ENCODE peak calls at places on chromosomes 4 and X, in four cellular contexts. F is K562, O is suprapubic skin, D is HepG2. I is an unnamed sample.

GRCh38 chr4:88659061-88659889 is 38.4 kb downstream of the NAP1L5 start:
- DNase-seq in F (peak), O (no peak), D (peak), I (peak)

GRCh38 chrX:38675856-38676255 is 114.5 kb downstream of the TSPAN7 start:
- DNase-seq in F (no peak), O (no peak), D (no peak), I (no peak)

GRCh38 chr4:41134581-41134980 is 79.8 kb downstream of the APBB2 start:
- DNase-seq in F (no peak), O (no peak), D (no peak), I (no peak)

GRCh38 chr4:185911556-185912064 is 99.6 kb upstream of the SORBS2 start:
- DNase-seq in F (no peak), O (no peak), D (no peak), I (no peak)

GRCh38 chrX:56314334-56314733 is 82.2 kb downstream of the KLF8 start:
- DNase-seq in F (no peak), O (no peak), D (no peak), I (no peak)

GRCh38 chrX:85859426-85859825 is 187.9 kb downstream of the CHM start:
- DNase-seq in F (no peak), O (no peak), D (no peak), I (no peak)

GRCh38 chr4:174394915-174395314 is 111.2 kb downstream of the CEP44 start:
- DNase-seq in F (no peak), O (no peak), D (no peak), I (no peak)

GRCh38 chr4:155684892-155685550 is 18.4 kb downstream of the GUCY1A1 start:
- DNase-seq in F (no peak), O (no peak), D (no peak), I (no peak)

GRCh38 chr4:13711233-13711775 is 83.8 kb upstream of the BOD1L1 start:
- DNase-seq in F (no peak), O (no peak), D (no peak), I (no peak)

GRCh38 chr4:65089666-65090065 is 580.6 kb downstream of the EPHA5 start:
- DNase-seq in F (no peak), O (no peak), D (no peak), I (no peak)

GRCh38 chr4:76850010-76850441 is 47.9 kb downstream of the SOWAHB start:
- DNase-seq in F (no peak), O (no peak), D (peak), I (no peak)

GRCh38 chr4:75673027-75673958 is at the start of gene G3BP2:
- DNase-seq in F (peak), O (peak), D (peak), I (peak)

GRCh38 chr4:75673959-75674328 is 733 bp upstream of the G3BP2 start:
- DNase-seq in F (no peak), O (no peak), D (no peak), I (no peak)

GRCh38 chr4:75671802-75672421 is 1.3 kb downstream of the G3BP2 start:
- DNase-seq in F (no peak), O (no peak), D (no peak), I (no peak)

GRCh38 chr4:75675004-75675531 is 1.9 kb upstream of the G3BP2 start:
- DNase-seq in F (no peak), O (no peak), D (no peak), I (no peak)

DNA sequence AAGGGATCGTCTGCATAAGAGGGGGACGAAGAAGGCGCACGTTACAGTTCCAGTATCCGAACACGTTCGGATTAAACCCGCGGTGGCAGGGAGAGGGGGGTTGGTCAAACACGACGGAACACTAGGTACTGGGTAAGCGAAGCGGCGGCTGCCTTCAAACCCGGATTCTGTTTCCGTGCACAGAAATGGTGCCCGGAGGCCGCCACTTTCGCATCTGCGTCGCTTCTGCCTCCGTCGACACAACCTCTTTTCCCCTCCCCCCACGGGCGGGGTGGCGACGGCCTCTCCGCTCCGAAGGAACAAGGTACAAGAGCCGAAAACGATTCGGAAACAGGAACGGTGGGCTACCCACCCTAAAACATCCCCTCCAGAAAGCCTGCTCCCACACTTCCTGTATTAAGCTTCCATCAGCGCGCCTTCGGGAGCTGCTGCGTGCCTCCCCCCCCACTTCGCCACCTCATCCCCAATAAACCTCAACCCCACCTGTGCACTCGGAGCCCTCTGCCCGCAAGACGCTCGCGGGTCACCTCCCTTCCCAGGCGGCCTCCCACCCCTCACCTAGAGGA is 667 bp downstream of the G3BP2 start:
- DNase-seq in F (peak), O (peak), D (peak), I (peak)
- TF ChIP-seq POLR2AphosphoS5 in F (no peak), O (no peak), D (no peak), I (peak)

GRCh38 chr4:37662861-37663390 is 23.2 kb downstream of the RELL1 start:
- DNase-seq in F (no peak), O (no peak), D (peak), I (no peak)
- TF ChIP-seq EP300 in F (no peak), O (no peak), D (peak), I (no peak)

GRCh38 chrX:17375631-17376380 is 806 bp downstream of the NHS start:
- DNase-seq in F (no peak), O (no peak), D (no peak), I (peak)
- H3K27ac ChIP-seq in F (no peak), O (peak), D (no peak), I (peak)

GRCh38 chr4:118742050-118742449 is 56.9 kb downstream of the METTL14 start:
- DNase-seq in F (no peak), O (no peak), D (no peak), I (no peak)

GRCh38 chr4:118743867-118744266 is 58.7 kb downstream of the METTL14 start:
- DNase-seq in F (no peak), O (no peak), D (no peak), I (no peak)

GRCh38 chr4:118749347-118749988 is 64.3 kb downstream of the METTL14 start:
- DNase-seq in F (no peak), O (no peak), D (no peak), I (no peak)

GRCh38 chr4:118745357-118745756 is 60.2 kb downstream of the METTL14 start:
- DNase-seq in F (no peak), O (no peak), D (no peak), I (no peak)

GRCh38 chr4:118746251-118746919 is 61.2 kb downstream of the METTL14 start:
- DNase-seq in F (no peak), O (no peak), D (no peak), I (no peak)
- TF ChIP-seq POLR2AphosphoS5 in F (no peak), O (no peak), D (no peak), I (peak)

DNA sequence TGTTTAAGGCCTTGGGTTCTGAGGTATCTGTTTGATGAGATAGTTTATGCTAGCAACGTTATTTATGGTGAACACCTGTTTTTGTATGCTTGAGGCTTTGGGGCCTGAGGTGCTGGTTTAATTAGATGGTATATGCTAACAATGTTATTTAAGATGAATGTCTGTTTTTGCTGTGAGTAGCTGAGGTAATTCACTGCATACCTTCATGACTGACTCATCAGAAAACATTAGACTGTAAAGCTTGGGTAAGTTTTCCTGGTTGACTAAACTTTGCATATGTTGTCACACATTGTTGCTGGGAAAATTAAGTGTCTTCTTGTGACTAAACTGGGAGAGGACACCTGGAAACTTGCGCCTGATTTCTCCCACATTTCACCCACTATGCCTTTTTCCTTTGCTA is 1026.6 kb downstream of the RAPGEF2 start:
- DNase-seq in F (no peak), O (no peak), D (no peak), I (no peak)
- TF ChIP-seq EP300 in F (no peak), O (no peak), D (no peak), I (no peak)

DNA sequence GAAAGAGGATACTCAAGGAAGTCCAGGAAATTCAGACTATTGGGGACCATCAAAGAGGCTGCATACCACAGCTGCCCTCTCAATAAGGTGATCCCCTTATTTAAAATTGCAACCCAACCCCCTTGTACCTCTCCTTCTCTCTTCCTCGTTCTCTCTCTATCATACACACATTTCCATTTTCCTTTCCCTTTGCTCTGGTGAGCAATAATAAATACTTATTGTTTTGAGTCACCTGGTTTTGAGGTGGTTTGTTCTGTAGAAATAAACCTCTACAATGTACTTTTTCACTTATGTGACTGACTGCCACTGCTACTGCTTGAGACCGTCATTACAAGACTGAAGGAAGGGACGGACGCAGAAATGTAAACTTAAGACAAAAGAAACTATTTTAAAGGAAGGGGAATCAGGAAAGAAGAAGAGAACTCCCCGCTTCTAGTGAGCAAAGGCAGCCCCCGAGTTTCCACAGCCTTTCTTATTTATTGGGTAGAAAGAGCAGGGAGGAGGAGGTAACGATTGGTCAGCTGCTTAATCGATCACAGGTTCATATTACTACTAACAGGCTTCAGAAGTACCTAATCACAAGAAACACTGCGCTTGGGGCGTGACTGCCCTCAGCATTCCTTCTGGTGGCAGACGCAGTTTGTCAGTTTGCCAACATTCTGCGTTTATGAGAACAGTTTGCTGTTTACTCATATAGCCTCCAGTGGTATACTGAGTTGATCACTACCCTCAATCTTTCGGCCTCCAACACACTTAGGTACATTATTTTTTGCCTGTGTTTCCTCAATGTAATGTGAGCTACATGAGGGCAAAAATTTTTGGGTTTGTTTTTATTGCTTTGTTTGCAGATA is 16.9 kb upstream of the TMEM165 start:
- DNase-seq in F (no peak), O (no peak), D (no peak), I (peak)
- H3K27ac ChIP-seq in F (no peak), O (no peak), D (no peak), I (no peak)

DNA sequence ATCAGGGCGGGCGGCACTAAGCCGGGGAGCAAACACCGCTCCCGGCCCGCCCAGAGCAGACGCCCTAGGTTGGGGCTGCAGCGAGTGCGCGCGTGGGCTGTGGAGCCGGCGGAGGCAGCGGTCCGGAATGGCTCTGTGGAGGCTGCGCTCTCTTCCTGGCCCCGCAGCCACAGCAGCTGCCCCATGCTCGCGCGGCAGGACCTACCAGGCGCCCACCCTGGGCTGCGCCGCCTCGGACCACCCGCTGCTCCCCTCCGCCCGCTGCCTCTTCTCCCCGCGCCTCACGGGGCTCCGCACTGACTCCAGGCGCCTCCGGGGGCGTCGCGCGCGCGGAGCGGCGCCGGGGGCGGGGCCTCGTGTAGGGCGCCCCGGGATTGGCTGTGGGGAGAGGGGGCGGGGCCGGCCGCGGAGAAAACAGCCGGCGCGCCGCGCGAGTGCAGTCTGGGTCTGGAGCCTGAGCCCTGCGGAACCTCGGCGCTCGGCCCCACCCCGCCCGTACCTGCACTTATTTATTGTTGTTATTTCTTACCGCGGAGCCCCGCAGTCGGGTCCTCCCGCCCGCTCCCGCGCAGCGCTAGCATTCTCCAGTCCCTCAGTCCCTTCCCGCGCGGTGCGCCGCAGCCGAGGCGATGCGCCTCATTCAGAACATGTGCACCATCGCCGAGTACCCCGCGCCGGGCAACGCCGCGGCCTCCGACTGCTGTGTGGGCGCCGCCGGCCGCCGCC is at the start of gene RASL11B:
- DNase-seq in F (peak), O (peak), D (peak), I (peak)
- TF ChIP-seq POLR2AphosphoS5 in F (peak), O (no peak), D (no peak), I (peak)